ENCODE peak calls at places on chromosomes 12 and 14, in six cellular contexts. K is Caco-2, W is A549, Y is lung, I is HCT116, R is tibial artery. N is an unnamed sample. For H3K9me3, the result is how much of the 10 kb centered on the place peaks cover.

GRCh38 chr14:69664865-69665526 is 53.6 kb downstream of the SUSD6 start:
- DNase-seq in I (no peak), Y (no peak), W (no peak), K (peak), R (no peak), N (no peak)

GRCh38 chr14:47541652-47542051 is 133.8 kb downstream of the MDGA2 start:
- DNase-seq in W (no peak), Y (no peak), R (no peak), I (no peak), K (no peak), N (no peak)

GRCh38 chr12:47835831-47836155 is 16.1 kb upstream of the HDAC7 start:
- DNase-seq in W (no peak), R (no peak), I (no peak), Y (no peak), K (no peak), N (no peak)

GRCh38 chr14:34009956-34010355 is 59.1 kb upstream of the EGLN3 start:
- DNase-seq in I (no peak), R (no peak), W (no peak), K (no peak), Y (no peak), N (no peak)

GRCh38 chr12:80282226-80282625 is 161.8 kb upstream of the PTPRQ start:
- DNase-seq in I (no peak), R (no peak), Y (no peak), W (no peak), K (no peak), N (no peak)

GRCh38 chr14:23125933-23126524 is 7.0 kb upstream of the CEBPE start:
- DNase-seq in Y (no peak), R (no peak), K (no peak), I (no peak), W (no peak), N (no peak)

GRCh38 chr14:54278087-54278486 is 118.7 kb upstream of the CDKN3 start:
- DNase-seq in R (no peak), I (no peak), K (no peak), Y (no peak), W (no peak), N (no peak)

GRCh38 chr14:53663709-53664108 is 292.9 kb downstream of the BMP4 start:
- DNase-seq in R (no peak), Y (no peak), I (peak), K (peak), W (peak), N (peak)

GRCh38 chr14:65169351-65169750 is 67.0 kb upstream of the MAX start:
- DNase-seq in R (no peak), Y (no peak), K (no peak), W (no peak), I (no peak), N (no peak)

GRCh38 chr14:23432946-23433345 is 2.5 kb downstream of the MYH7 start:
- DNase-seq in R (peak), I (no peak), Y (no peak), W (no peak), K (no peak), N (no peak)

GRCh38 chr12:121990692-121991603 is 30.7 kb upstream of the BCL7A start:
- DNase-seq in I (no peak), K (no peak), Y (peak), W (peak), R (no peak), N (no peak)

GRCh38 chr14:58131386-58131785 is 20.6 kb downstream of the ARMH4 start:
- DNase-seq in K (no peak), I (no peak), R (no peak), W (peak), Y (no peak), N (no peak)

GRCh38 chr14:91893659-91894058 is 26.3 kb upstream of the TC2N start:
- DNase-seq in W (no peak), I (no peak), R (no peak), Y (no peak), K (no peak), N (no peak)

GRCh38 chr14:88914956-88915355 is 90.5 kb downstream of the TTC8 start:
- DNase-seq in R (no peak), W (no peak), K (no peak), I (no peak), Y (no peak), N (no peak)

GRCh38 chr12:78099806-78100205 is 269.1 kb downstream of the NAV3 start:
- DNase-seq in Y (no peak), R (no peak), I (no peak), K (no peak), W (no peak), N (no peak)

GRCh38 chr14:54148251-54148650 is 191.6 kb upstream of the BMP4 start:
- DNase-seq in W (no peak), Y (no peak), R (no peak), K (no peak), I (no peak), N (no peak)

GRCh38 chr12:33514893-33515292 is 75.3 kb upstream of the SYT10 start:
- DNase-seq in I (no peak), Y (no peak), W (no peak), R (no peak), K (no peak), N (no peak)

GRCh38 chr12:49538740-49539403 is at the start of gene KCNH3:
- DNase-seq in R (peak), Y (peak), I (peak), W (peak), K (peak), N (no peak)

GRCh38 chr12:93154753-93155475 is 222.8 kb upstream of the NUDT4 start:
- DNase-seq in K (peak), R (no peak), W (no peak), Y (no peak), I (no peak), N (no peak)

GRCh38 chr14:100083706-100084105 is 18.5 kb downstream of the EVL start:
- DNase-seq in Y (no peak), R (no peak), W (no peak), K (no peak), I (no peak), N (no peak)

GRCh38 chr14:50045039-50045711 is 71.2 kb downstream of the VCPKMT start:
- DNase-seq in Y (peak), W (peak), I (no peak), R (peak), K (peak), N (no peak)

GRCh38 chr12:2589381-2589780 is 205.4 kb upstream of the FKBP4 start:
- DNase-seq in W (no peak), R (no peak), I (no peak), K (no peak), Y (no peak), N (no peak)

GRCh38 chr12:132110677-132111076 is 33.4 kb downstream of the DDX51 start:
- DNase-seq in Y (no peak), K (no peak), R (no peak), I (no peak), W (no peak), N (no peak)

DNA sequence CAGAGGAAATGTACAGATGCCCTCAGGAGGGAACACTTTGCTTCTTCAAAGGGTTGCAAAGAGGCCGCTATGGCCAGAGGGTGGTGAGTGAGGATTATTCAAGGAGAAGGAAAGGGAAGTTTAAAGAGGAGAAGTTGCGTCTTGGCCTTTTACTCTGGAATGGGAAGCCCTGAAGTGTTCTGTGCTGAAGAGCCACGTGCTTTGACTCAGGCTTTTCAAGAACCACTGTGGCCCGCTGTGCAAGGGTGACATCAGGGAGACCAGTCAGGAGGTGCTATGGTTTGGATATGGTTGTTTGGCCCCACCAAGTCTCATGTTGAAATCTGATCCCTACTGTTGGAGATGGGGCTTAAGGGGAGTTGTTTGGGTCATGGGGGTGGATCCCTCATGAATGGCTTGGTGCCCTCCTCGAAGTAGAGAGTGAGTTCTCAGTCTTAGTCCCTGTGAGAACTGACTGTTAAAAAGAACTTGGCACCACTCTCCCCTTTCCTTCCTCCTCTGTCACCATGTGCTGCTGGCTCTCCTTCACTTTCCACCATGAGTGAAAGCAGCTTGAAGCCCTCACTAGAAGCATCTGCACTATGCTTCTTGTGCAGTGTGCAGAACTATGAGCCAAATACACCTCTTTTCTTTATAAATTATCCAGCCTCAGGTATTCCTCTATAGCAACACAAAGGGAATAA is 66.1 kb upstream of the DUSP6 start:
- DNase-seq in R (peak), I (no peak), W (no peak), Y (no peak), K (no peak), N (no peak)
- H3K9me3 ChIP-seq in R (under half), I (under half), W (under half), Y (under half), K (under half), N (under half)

GRCh38 chr14:29265852-29266251 is 499.3 kb downstream of the FOXG1 start:
- DNase-seq in R (no peak), I (no peak), Y (no peak), W (no peak), K (no peak), N (no peak)

GRCh38 chr14:29262979-29263378 is 496.4 kb downstream of the FOXG1 start:
- DNase-seq in R (no peak), Y (no peak), I (no peak), W (no peak), K (no peak), N (no peak)

DNA sequence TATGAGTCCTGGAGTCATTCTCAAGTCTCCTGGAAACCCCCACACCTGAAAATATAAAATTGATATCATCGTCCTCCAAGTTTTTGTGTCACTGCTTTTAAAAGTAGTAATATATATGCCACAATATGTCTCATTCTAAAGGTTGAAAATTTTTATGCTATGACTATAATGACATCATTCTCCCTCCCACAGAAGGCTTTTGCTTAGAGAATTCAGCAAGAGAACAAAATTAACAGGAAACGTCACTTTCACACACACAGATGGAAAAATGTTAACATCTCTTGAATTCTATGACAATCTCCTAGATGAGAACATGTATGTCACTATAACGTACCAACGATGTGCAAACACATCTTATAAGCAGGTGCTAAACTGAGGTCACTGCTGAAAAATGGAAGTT is 498.3 kb downstream of the FOXG1 start:
- DNase-seq in Y (no peak), I (no peak), W (no peak), R (no peak), K (no peak), N (no peak)
- H3K9me3 ChIP-seq in Y (under half), I (under half), W (under half), R (under half), K (under half), N (under half)

GRCh38 chr12:115817399-115817798 is 460.1 kb downstream of the MED13L start:
- DNase-seq in I (no peak), W (peak), R (no peak), K (no peak), Y (no peak), N (no peak)
- H3K9me3 ChIP-seq in I (under half), W (under half), R (under half), K (under half), Y (under half), N (under half)

GRCh38 chr12:13583630-13584029 is 387.1 kb downstream of the EMP1 start:
- DNase-seq in R (no peak), W (no peak), I (no peak), K (no peak), Y (no peak), N (no peak)
- H3K9me3 ChIP-seq in R (under half), W (under half), I (under half), K (under half), Y (under half), N (under half)

DNA sequence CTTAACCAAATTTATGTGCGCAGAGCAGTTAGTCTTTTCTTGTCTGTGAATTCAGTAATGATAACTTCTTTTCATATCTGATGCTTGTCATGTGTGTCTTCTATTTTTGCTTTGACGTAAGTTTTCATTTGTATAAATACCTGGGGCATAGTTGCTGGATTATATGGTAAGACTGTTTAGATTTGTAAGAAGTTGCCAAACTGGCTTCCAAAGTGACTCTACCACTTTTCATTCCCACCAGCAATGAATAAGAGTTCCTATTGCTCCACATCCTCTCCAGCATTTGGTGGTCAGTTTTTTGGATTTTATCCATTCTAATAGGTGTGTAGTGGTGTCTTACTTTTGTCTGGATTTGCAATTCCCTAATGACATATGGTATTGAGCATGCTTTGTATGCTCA is 8.9 kb downstream of the ZNF268 start:
- DNase-seq in R (no peak), Y (no peak), I (no peak), K (no peak), W (no peak), N (no peak)
- H3K9me3 ChIP-seq in R (half or more), Y (half or more), I (under half), K (under half), W (half or more), N (under half)

N was measured in iPS DF 6.9.